ENCODE peak calls at places on chromosomes 6 and 20, in seven cellular contexts. V, Z, W, L, Y, J and S are unnamed samples.

GRCh38 chr6:107716688-107717089 is 107.4 kb downstream of the SCML4 start:
- DNase-seq in Z (peak), L (peak), J (peak), W (peak), Y (peak), V (peak), S (no peak)

GRCh38 chr6:3152689-3153088 is 4.7 kb downstream of the TUBB2A start:
- DNase-seq in J (no peak), W (no peak), Z (no peak), V (no peak), L (no peak), Y (no peak), S (no peak)

GRCh38 chr6:31293343-31293742 is 21.5 kb upstream of the HLA-C start:
- DNase-seq in Y (peak), W (peak), L (no peak), V (no peak), J (no peak), Z (peak), S (no peak)

GRCh38 chr6:159981591-159982245 is 12.8 kb downstream of the IGF2R start:
- DNase-seq in V (peak), J (no peak), Y (no peak), L (peak), Z (peak), W (peak), S (no peak)

GRCh38 chr6:113879186-113880096 is 22.3 kb downstream of the MARCKS start:
- DNase-seq in Z (peak), J (no peak), L (peak), W (peak), V (peak), Y (peak), S (no peak)

GRCh38 chr6:166361080-166361429 is 18.7 kb upstream of the SFT2D1 start:
- DNase-seq in L (no peak), Z (no peak), W (peak), J (no peak), V (no peak), Y (peak), S (no peak)

GRCh38 chr20:29876911-29877285 is 1380.6 kb upstream of the DEFB115 start:
- DNase-seq in Y (no peak), J (no peak), W (no peak), V (peak), Z (no peak), L (no peak), S (no peak)

GRCh38 chr6:142118926-142119325 is 13.8 kb upstream of the GJE1 start:
- DNase-seq in Z (peak), L (no peak), Y (no peak), W (peak), J (no peak), V (no peak), S (no peak)

GRCh38 chr6:39684790-39685485 is 40.3 kb downstream of the KIF6 start:
- DNase-seq in W (peak), Z (peak), V (no peak), J (no peak), Y (no peak), L (no peak), S (no peak)

GRCh38 chr6:4489538-4489937 is 286.7 kb upstream of the CDYL start:
- DNase-seq in L (no peak), J (no peak), V (no peak), Z (no peak), W (no peak), Y (no peak), S (no peak)

GRCh38 chr6:105748737-105749161 is 337.4 kb upstream of the PRDM1 start:
- DNase-seq in W (peak), Y (peak), V (no peak), Z (peak), L (no peak), J (no peak), S (no peak)

GRCh38 chr6:52657870-52658269 is 13.0 kb upstream of the TMEM14A start:
- DNase-seq in Z (no peak), V (no peak), J (no peak), W (no peak), L (no peak), Y (no peak), S (no peak)

GRCh38 chr20:4910951-4911350 is 90.4 kb downstream of the SLC23A2 start:
- DNase-seq in W (no peak), V (no peak), L (no peak), J (no peak), Y (no peak), Z (no peak), S (no peak)

GRCh38 chr6:52388790-52389189 is 26.8 kb downstream of the PAQR8 start:
- DNase-seq in Z (no peak), W (no peak), Y (no peak), J (no peak), L (no peak), V (no peak), S (no peak)

GRCh38 chr20:3749689-3750639 is 17.5 kb downstream of the HSPA12B start:
- DNase-seq in V (no peak), J (no peak), L (peak), Z (no peak), Y (no peak), W (no peak), S (no peak)

GRCh38 chr6:82067021-82067420 is 180.5 kb downstream of the IBTK start:
- DNase-seq in Y (no peak), J (no peak), W (no peak), L (no peak), Z (peak), V (peak), S (no peak)

GRCh38 chr6:110520188-110520956 is 44.0 kb upstream of the SLC22A16 start:
- DNase-seq in J (no peak), Y (no peak), V (no peak), W (no peak), L (peak), Z (no peak), S (no peak)

GRCh38 chr6:6191476-6191875 is 129.0 kb downstream of the F13A1 start:
- DNase-seq in L (no peak), J (no peak), W (no peak), V (no peak), Z (no peak), Y (no peak), S (no peak)

GRCh38 chr20:33893314-33893713 is 82.2 kb downstream of the CHMP4B start:
- DNase-seq in Y (peak), J (no peak), V (no peak), W (peak), L (no peak), Z (peak), S (peak)

GRCh38 chr20:43916073-43916874 is 1.6 kb downstream of the TOX2 start:
- DNase-seq in J (no peak), Y (no peak), V (no peak), Z (peak), L (no peak), W (no peak), S (no peak)
- H3K4me3 ChIP-seq in J (peak), Y (no peak), V (peak), Z (peak), L (peak), W (peak), S (peak)

GRCh38 chr6:99590728-99591672 is 15.6 kb upstream of the PRDM13 start:
- DNase-seq in L (no peak), Z (peak), V (no peak), Y (no peak), W (no peak), J (no peak), S (no peak)

GRCh38 chr6:99589907-99590493 is 16.6 kb upstream of the PRDM13 start:
- DNase-seq in W (no peak), J (no peak), V (no peak), Y (no peak), Z (no peak), L (no peak), S (no peak)

GRCh38 chr6:99587792-99588191 is 18.8 kb upstream of the PRDM13 start:
- DNase-seq in V (no peak), L (no peak), Z (no peak), Y (no peak), W (no peak), J (no peak), S (no peak)

GRCh38 chr6:99589290-99589672 is 17.4 kb upstream of the PRDM13 start:
- DNase-seq in J (no peak), L (no peak), W (no peak), V (no peak), Z (peak), Y (peak), S (no peak)

GRCh38 chr6:99588618-99589289 is 17.9 kb upstream of the PRDM13 start:
- DNase-seq in W (peak), V (peak), Y (peak), Z (peak), J (peak), L (peak), S (no peak)
- H3K4me3 ChIP-seq in W (peak), V (peak), Y (peak), Z (peak), J (peak), L (no peak), S (peak)

GRCh38 chr6:47634210-47635047 is 64.0 kb upstream of the ADGRF4 start:
- DNase-seq in V (peak), Z (no peak), J (no peak), L (no peak), W (no peak), Y (no peak), S (no peak)
- H3K4me3 ChIP-seq in V (no peak), Z (no peak), J (no peak), L (no peak), W (no peak), Y (no peak), S (no peak)

GRCh38 chr20:64077876-64078551 is 1.3 kb downstream of the RGS19 start:
- DNase-seq in V (peak), Y (no peak), W (no peak), J (peak), Z (no peak), L (no peak), S (no peak)
- H3K4me3 ChIP-seq in V (peak), Y (peak), W (no peak), J (peak), Z (peak), L (peak), S (peak)

GRCh38 chr20:32110727-32111126 is 1.2 kb downstream of the TM9SF4 start:
- DNase-seq in V (no peak), Z (no peak), Y (no peak), L (no peak), W (no peak), J (no peak), S (no peak)
- H3K4me3 ChIP-seq in V (peak), Z (peak), Y (peak), L (no peak), W (peak), J (peak), S (peak)

GRCh38 chr6:33622456-33623431 is 1.6 kb downstream of the ITPR3 start:
- DNase-seq in V (peak), W (peak), Y (peak), L (peak), Z (peak), J (no peak), S (no peak)
- H3K4me3 ChIP-seq in V (peak), W (peak), Y (peak), L (peak), Z (peak), J (peak), S (peak)

GRCh38 chr20:16530201-16530681 is 43.0 kb downstream of the KIF16B start:
- DNase-seq in L (peak), J (no peak), W (peak), Y (peak), Z (peak), V (peak), S (no peak)
- H3K4me3 ChIP-seq in L (no peak), J (no peak), W (no peak), Y (no peak), Z (no peak), V (peak), S (no peak)

DNA sequence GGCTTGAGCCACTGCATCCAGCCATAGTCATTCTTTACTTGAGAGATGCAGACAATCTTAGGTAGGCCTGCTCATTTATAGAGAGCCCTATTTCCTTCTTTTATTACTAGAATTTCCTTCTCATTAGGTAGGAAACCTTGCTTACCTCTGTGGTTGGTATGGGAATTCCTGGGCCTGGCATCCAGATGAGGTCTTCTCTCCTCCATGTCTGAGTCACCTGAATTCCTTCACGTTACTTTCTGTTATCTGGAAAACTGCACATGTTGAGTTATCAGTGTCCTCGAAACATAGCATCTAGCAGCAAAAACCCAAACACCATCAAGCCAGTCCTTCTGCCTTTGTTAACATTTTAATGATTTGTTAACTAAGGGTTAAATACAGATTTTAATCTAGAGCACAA is 2.2 kb downstream of the ZNFX1 start:
- DNase-seq in J (no peak), V (no peak), Z (peak), L (no peak), W (no peak), Y (peak), S (no peak)
- H3K4me3 ChIP-seq in J (no peak), V (peak), Z (peak), L (no peak), W (peak), Y (peak), S (no peak)

GRCh38 chr6:144347933-144348332 is 62.8 kb downstream of the UTRN start:
- DNase-seq in V (no peak), L (no peak), Z (no peak), J (no peak), Y (no peak), W (no peak), S (no peak)

GRCh38 chr6:144345451-144345850 is 60.3 kb downstream of the UTRN start:
- DNase-seq in Z (no peak), V (no peak), J (no peak), L (no peak), W (no peak), Y (no peak), S (no peak)

GRCh38 chr6:144346719-144347446 is 61.7 kb downstream of the UTRN start:
- DNase-seq in Z (peak), V (no peak), J (no peak), Y (peak), L (no peak), W (peak), S (peak)

GRCh38 chr6:144349690-144350132 is 64.6 kb downstream of the UTRN start:
- DNase-seq in Z (peak), Y (peak), W (peak), L (no peak), J (no peak), V (no peak), S (no peak)

GRCh38 chr6:144347447-144347758 is 62.3 kb downstream of the UTRN start:
- DNase-seq in Y (no peak), V (no peak), J (no peak), L (no peak), Z (no peak), W (no peak), S (no peak)
- H3K4me3 ChIP-seq in Y (no peak), V (no peak), J (peak), L (no peak), Z (no peak), W (no peak), S (no peak)